ENCODE peak calls at places on chromosomes 3 and 15, in eight cellular contexts. F is activated CD8-positive, alpha-beta memory T cell treated with anti-CD3 and anti-CD28 coated beads, Interleukin-2, amount 10 ng/mL, durations not matched to agents 7 days and 5 days; N is T-cell; H is CD8-positive, alpha-beta memory T cell; G is K562; J is ACHN; U is heart right ventricle; X is fibroblast of mammary gland. M is an unnamed sample.

GRCh38 chr15:94670436-94671034 is 439.2 kb downstream of the MCTP2 start:
- DNase-seq in F (no peak), N (no peak), H (no peak), G (peak; percentile 30), J (peak; percentile 35), U (peak; percentile 13), X (peak; percentile 48), M (peak; percentile 13)

GRCh38 chr15:72688697-72689096 is 2.7 kb downstream of the BBS4 start:
- DNase-seq in F (no peak), N (no peak), H (no peak), G (no peak), J (no peak), U (no peak), X (no peak), M (no peak)

GRCh38 chr3:58628823-58629562 is 37.6 kb downstream of the FAM3D start:
- DNase-seq in F (no peak), N (no peak), H (no peak), G (no peak), J (no peak), U (peak; percentile 75), X (peak; percentile 99), M (peak; percentile 92)

GRCh38 chr15:31125061-31125460 is 23.5 kb upstream of the TRPM1 start:
- DNase-seq in F (no peak), N (no peak), H (no peak), G (no peak), J (no peak), U (no peak), X (no peak), M (no peak)

GRCh38 chr15:43776718-43777292 is at the start of gene ELL3:
- DNase-seq in F (peak; percentile 76), N (no peak), H (no peak), G (peak; percentile 63), J (peak; percentile 80), U (peak; percentile 67), X (peak; percentile 64), M (no peak)

GRCh38 chr15:48547305-48547704 is 98.2 kb downstream of the FBN1 start:
- DNase-seq in F (no peak), N (no peak), H (no peak), G (no peak), J (no peak), U (no peak), X (peak; percentile 54), M (peak; percentile 86)

GRCh38 chr3:42654331-42655201 is 1.1 kb downstream of the ZBTB47 start:
- DNase-seq in F (no peak), N (no peak), H (peak; percentile 15), G (peak; percentile 91), J (peak; percentile 64), U (peak; percentile 56), X (peak; percentile 53), M (peak; percentile 35)

GRCh38 chr3:128969993-128970740 is 23.7 kb downstream of the CFAP92 start:
- DNase-seq in F (peak; percentile 77), N (peak; percentile 35), H (peak; percentile 60), G (peak; percentile 51), J (peak; percentile 36), U (peak; percentile 32), X (peak; percentile 42), M (no peak)

GRCh38 chr3:139084176-139084575 is 39.5 kb upstream of the PRR23C start:
- DNase-seq in F (no peak), N (no peak), H (no peak), G (no peak), J (no peak), U (no peak), X (no peak), M (no peak)

GRCh38 chr3:42717311-42717710 is 14.7 kb upstream of the HHATL start:
- DNase-seq in F (no peak), N (no peak), H (no peak), G (no peak), J (no peak), U (no peak), X (no peak), M (no peak)

GRCh38 chr15:69793783-69794451 is 303.8 kb downstream of the TLE3 start:
- DNase-seq in F (no peak), N (no peak), H (no peak), G (no peak), J (peak; percentile 19), U (no peak), X (no peak), M (no peak)

GRCh38 chr3:191492601-191493000 is 31.6 kb downstream of the PYDC2 start:
- DNase-seq in F (no peak), N (no peak), H (no peak), G (no peak), J (no peak), U (no peak), X (peak; percentile 47), M (peak; percentile 52)

GRCh38 chr3:196486263-196486662 is 17.3 kb downstream of the RNF168 start:
- DNase-seq in F (no peak), N (no peak), H (peak; percentile 13), G (no peak), J (peak; percentile 9), U (no peak), X (peak; percentile 8), M (no peak)

GRCh38 chr3:98188553-98188952 is 22.1 kb downstream of the OR5H15 start:
- DNase-seq in F (no peak), N (no peak), H (peak; percentile 4), G (no peak), J (peak; percentile 18), U (no peak), X (no peak), M (no peak)

GRCh38 chr3:149115114-149115513 is 14.3 kb upstream of the HPS3 start:
- DNase-seq in F (no peak), N (no peak), H (no peak), G (no peak), J (no peak), U (no peak), X (no peak), M (no peak)

GRCh38 chr15:25510146-25510545 is 71.3 kb upstream of the UBE3A start:
- DNase-seq in F (no peak), N (no peak), H (no peak), G (no peak), J (no peak), U (no peak), X (peak; percentile 10), M (peak; percentile 8)

GRCh38 chr3:111246967-111247760 is 175.5 kb downstream of the NECTIN3 start:
- DNase-seq in F (no peak), N (no peak), H (no peak), G (no peak), J (peak; percentile 72), U (no peak), X (peak; percentile 82), M (peak; percentile 83)

GRCh38 chr15:90035835-90036220 is 34.7 kb downstream of the ZNF710 start:
- DNase-seq in F (no peak), N (no peak), H (no peak), G (no peak), J (no peak), U (no peak), X (no peak), M (no peak)

GRCh38 chr3:100496711-100497261 is 4.4 kb downstream of the TMEM45A start:
- DNase-seq in F (no peak), N (no peak), H (no peak), G (no peak), J (peak; percentile 38), U (no peak), X (peak; percentile 35), M (peak; percentile 87)

GRCh38 chr3:149247929-149248691 is 26.5 kb upstream of the CP start:
- DNase-seq in F (peak; percentile 69), N (no peak), H (no peak), G (no peak), J (no peak), U (no peak), X (no peak), M (peak; percentile 33)

GRCh38 chr3:14989943-14990753 is 42.8 kb downstream of the NR2C2 start:
- DNase-seq in F (no peak), N (no peak), H (no peak), G (no peak), J (no peak), U (peak; percentile 46), X (peak; percentile 20), M (peak; percentile 6)

GRCh38 chr3:171825222-171825828 is 15.0 kb upstream of the PLD1 start:
- DNase-seq in F (no peak), N (no peak), H (no peak), G (no peak), J (no peak), U (no peak), X (peak; percentile 98), M (peak; percentile 88)

GRCh38 chr3:136146981-136147729 is 49.0 kb downstream of the MSL2 start:
- DNase-seq in F (no peak), N (no peak), H (no peak), G (no peak), J (peak; percentile 33), U (no peak), X (peak; percentile 21), M (peak; percentile 20)

GRCh38 chr3:113589971-113590370 is 57.6 kb downstream of the SIDT1 start:
- DNase-seq in F (no peak), N (no peak), H (no peak), G (no peak), J (no peak), U (no peak), X (no peak), M (no peak)